ENCODE peak calls at places on chromosome 6, in nine cellular contexts. E, U, I, L, J, B, X, D and W are unnamed samples.

GRCh38 chr6:87714093-87714809 is 12.2 kb upstream of the AKIRIN2 start:
- DNase-seq in E (no peak), U (no peak), I (no peak), L (no peak), J (peak), B (peak), X (no peak), D (peak), W (no peak)

GRCh38 chr6:16747232-16748027 is 13.8 kb downstream of the ATXN1 start:
- DNase-seq in E (no peak), U (no peak), I (no peak), L (no peak), J (peak), B (peak), X (no peak), D (no peak), W (no peak)

GRCh38 chr6:119313937-119314893 is 35.3 kb downstream of the MAN1A1 start:
- DNase-seq in E (peak), U (no peak), I (no peak), L (no peak), J (no peak), B (no peak), X (peak), D (no peak), W (no peak)

GRCh38 chr6:158834675-158835385 is 15.7 kb upstream of the EZR start:
- DNase-seq in E (no peak), U (no peak), I (no peak), L (no peak), J (no peak), B (no peak), X (no peak), D (no peak), W (no peak)

GRCh38 chr6:156502969-156503504 is 274.1 kb upstream of the ARID1B start:
- DNase-seq in E (no peak), U (no peak), I (no peak), L (no peak), J (no peak), B (no peak), X (no peak), D (no peak), W (no peak)

GRCh38 chr6:34340906-34341480 is 51.5 kb downstream of the NUDT3 start:
- DNase-seq in E (no peak), U (no peak), I (no peak), L (no peak), J (no peak), B (no peak), X (no peak), D (no peak), W (no peak)

GRCh38 chr6:163828038-163828790 is 413.7 kb downstream of the QKI start:
- DNase-seq in E (no peak), U (no peak), I (no peak), L (no peak), J (no peak), B (peak), X (no peak), D (no peak), W (no peak)

GRCh38 chr6:47245745-47246371 is 63.8 kb downstream of the TNFRSF21 start:
- DNase-seq in E (no peak), U (no peak), I (no peak), L (no peak), J (no peak), B (no peak), X (no peak), D (peak), W (no peak)

GRCh38 chr6:4936681-4937041 is 67.2 kb downstream of the RPP40 start:
- DNase-seq in E (no peak), U (no peak), I (no peak), L (no peak), J (peak), B (peak), X (no peak), D (peak), W (no peak)

GRCh38 chr6:129604321-129604720 is 105.7 kb downstream of the ARHGAP18 start:
- DNase-seq in E (no peak), U (no peak), I (no peak), L (no peak), J (no peak), B (no peak), X (no peak), D (no peak), W (no peak)

GRCh38 chr6:17448165-17448564 is 54.8 kb downstream of the CAP2 start:
- DNase-seq in E (no peak), U (no peak), I (no peak), L (no peak), J (peak), B (peak), X (no peak), D (no peak), W (no peak)

GRCh38 chr6:121857551-121857950 is 422.1 kb downstream of the GJA1 start:
- DNase-seq in E (no peak), U (no peak), I (no peak), L (no peak), J (no peak), B (no peak), X (no peak), D (no peak), W (no peak)

GRCh38 chr6:42898891-42899361 is 16.9 kb upstream of the PTCRA start:
- DNase-seq in E (peak), U (no peak), I (peak), L (no peak), J (peak), B (peak), X (peak), D (peak), W (peak)

GRCh38 chr6:157089851-157090250 is 233.5 kb downstream of the TMEM242 start:
- DNase-seq in E (no peak), U (no peak), I (no peak), L (no peak), J (no peak), B (no peak), X (no peak), D (no peak), W (no peak)

GRCh38 chr6:146981981-146982380 is 222.2 kb upstream of the STXBP5 start:
- DNase-seq in E (no peak), U (no peak), I (no peak), L (no peak), J (no peak), B (no peak), X (no peak), D (no peak), W (no peak)

GRCh38 chr6:75524322-75524972 is 30.8 kb upstream of the FILIP1 start:
- DNase-seq in E (no peak), U (peak), I (no peak), L (no peak), J (peak), B (peak), X (no peak), D (peak), W (peak)

GRCh38 chr6:112691289-112691688 is 344.2 kb downstream of the RFPL4B start:
- DNase-seq in E (no peak), U (peak), I (no peak), L (no peak), J (peak), B (peak), X (no peak), D (peak), W (no peak)

GRCh38 chr6:33166811-33167210 is 25.5 kb downstream of the COL11A2 start:
- DNase-seq in E (no peak), U (no peak), I (no peak), L (no peak), J (no peak), B (no peak), X (no peak), D (no peak), W (no peak)

GRCh38 chr6:136783021-136783420 is 9.3 kb downstream of the MAP3K5 start:
- DNase-seq in E (no peak), U (no peak), I (no peak), L (no peak), J (no peak), B (no peak), X (no peak), D (no peak), W (no peak)

GRCh38 chr6:100099189-100100074 is 105.4 kb upstream of the MCHR2 start:
- DNase-seq in E (no peak), U (no peak), I (no peak), L (no peak), J (peak), B (peak), X (no peak), D (peak), W (no peak)

GRCh38 chr6:27650620-27651370 is 177.9 kb upstream of the ZNF184 start:
- DNase-seq in E (no peak), U (no peak), I (peak), L (no peak), J (peak), B (peak), X (no peak), D (peak), W (no peak)

GRCh38 chr6:100342830-100343229 is 121.9 kb downstream of the SIM1 start:
- DNase-seq in E (no peak), U (no peak), I (no peak), L (no peak), J (peak), B (peak), X (no peak), D (no peak), W (no peak)

GRCh38 chr6:133553652-133554051 is 312.5 kb downstream of the EYA4 start:
- DNase-seq in E (no peak), U (no peak), I (peak), L (no peak), J (peak), B (peak), X (no peak), D (peak), W (peak)

GRCh38 chr6:10742251-10742650 is 5.4 kb upstream of the TMEM14B start:
- DNase-seq in E (no peak), U (no peak), I (no peak), L (no peak), J (no peak), B (no peak), X (no peak), D (no peak), W (no peak)

GRCh38 chr6:37694259-37694658 is 3.4 kb downstream of the MDGA1 start:
- DNase-seq in E (no peak), U (no peak), I (no peak), L (no peak), J (no peak), B (no peak), X (no peak), D (no peak), W (no peak)

GRCh38 chr6:88870728-88871330 is 92.6 kb downstream of the RNGTT start:
- DNase-seq in E (peak), U (peak), I (peak), L (no peak), J (peak), B (peak), X (no peak), D (peak), W (peak)

GRCh38 chr6:52391599-52391998 is 28.5 kb upstream of the EFHC1 start:
- DNase-seq in E (no peak), U (no peak), I (no peak), L (no peak), J (no peak), B (no peak), X (no peak), D (no peak), W (no peak)

GRCh38 chr6:80143312-80143960 is 37.0 kb downstream of the BCKDHB start:
- DNase-seq in E (no peak), U (peak), I (no peak), L (peak), J (peak), B (peak), X (no peak), D (peak), W (peak)

GRCh38 chr6:96116674-96117073 is 100.9 kb downstream of the FUT9 start:
- DNase-seq in E (no peak), U (peak), I (no peak), L (no peak), J (no peak), B (no peak), X (no peak), D (no peak), W (no peak)

GRCh38 chr6:69424581-69424980 is 372.2 kb downstream of the LMBRD1 start:
- DNase-seq in E (no peak), U (no peak), I (no peak), L (no peak), J (no peak), B (no peak), X (no peak), D (no peak), W (no peak)

GRCh38 chr6:93721386-93722048 is 302.2 kb upstream of the EPHA7 start:
- DNase-seq in E (no peak), U (peak), I (no peak), L (no peak), J (peak), B (peak), X (no peak), D (peak), W (peak)

GRCh38 chr6:10146723-10147451 is 268.0 kb downstream of the TFAP2A start:
- DNase-seq in E (no peak), U (no peak), I (no peak), L (no peak), J (peak), B (peak), X (no peak), D (peak), W (no peak)

GRCh38 chr6:27076116-27076515 is 171.4 kb upstream of the PRSS16 start:
- DNase-seq in E (no peak), U (no peak), I (no peak), L (no peak), J (no peak), B (no peak), X (no peak), D (no peak), W (no peak)

GRCh38 chr6:161128680-161129196 is 137.2 kb downstream of the MAP3K4 start:
- DNase-seq in E (no peak), U (no peak), I (peak), L (no peak), J (peak), B (peak), X (no peak), D (peak), W (no peak)